ENCODE peak calls at places on chromosomes 1 and 21, in ten cellular contexts. One of them, this sample, is unnamed.

GRCh38 chr1:80994934-80995333 is 805.8 kb upstream of the ADGRL2 start:
- DNase-seq in RWPE1: no peak
- DNase-seq in HT-29: no peak
- DNase-seq in activated T-cell treated with anti-CD3 and anti-CD28 coated beads, Interleukin-2, amount 50 U/mL, for 24 hours: no peak
- DNase-seq in stimulated activated CD4-positive, alpha-beta T cell treated with anti-CD3 and anti-CD28 coated beads, Interleukin-4, amount 100 ng/mL, for 24 hours: no peak
- DNase-seq in CD4-positive, alpha-beta T cell: no peak
- DNase-seq in activated gamma-delta T cell treated with Interleukin-2 at 50 U/mL for 16 hours: no peak
- DNase-seq in psoas muscle: no peak
- DNase-seq in RPMI8226: no peak
- DNase-seq in fibroblast of lung: peak
- DNase-seq in this sample: no peak

GRCh38 chr1:68370101-68370915 is 79.4 kb downstream of the RPE65 start:
- DNase-seq in RWPE1: no peak
- DNase-seq in HT-29: no peak
- DNase-seq in activated T-cell treated with anti-CD3 and anti-CD28 coated beads, Interleukin-2, amount 50 U/mL, for 24 hours: no peak
- DNase-seq in stimulated activated CD4-positive, alpha-beta T cell treated with anti-CD3 and anti-CD28 coated beads, Interleukin-4, amount 100 ng/mL, for 24 hours: no peak
- DNase-seq in CD4-positive, alpha-beta T cell: no peak
- DNase-seq in activated gamma-delta T cell treated with Interleukin-2 at 50 U/mL for 16 hours: no peak
- DNase-seq in psoas muscle: no peak
- DNase-seq in RPMI8226: no peak
- DNase-seq in fibroblast of lung: no peak
- DNase-seq in this sample: no peak

GRCh38 chr1:22133928-22134324 is 9.0 kb downstream of the WNT4 start:
- DNase-seq in RWPE1: no peak
- DNase-seq in HT-29: no peak
- DNase-seq in activated T-cell treated with anti-CD3 and anti-CD28 coated beads, Interleukin-2, amount 50 U/mL, for 24 hours: no peak
- DNase-seq in stimulated activated CD4-positive, alpha-beta T cell treated with anti-CD3 and anti-CD28 coated beads, Interleukin-4, amount 100 ng/mL, for 24 hours: no peak
- DNase-seq in CD4-positive, alpha-beta T cell: no peak
- DNase-seq in activated gamma-delta T cell treated with Interleukin-2 at 50 U/mL for 16 hours: no peak
- DNase-seq in psoas muscle: no peak
- DNase-seq in RPMI8226: no peak
- DNase-seq in fibroblast of lung: no peak
- DNase-seq in this sample: no peak

GRCh38 chr1:39490596-39491145 is 765 bp upstream of the BMP8A start:
- DNase-seq in RWPE1: no peak
- DNase-seq in HT-29: peak
- DNase-seq in activated T-cell treated with anti-CD3 and anti-CD28 coated beads, Interleukin-2, amount 50 U/mL, for 24 hours: no peak
- DNase-seq in stimulated activated CD4-positive, alpha-beta T cell treated with anti-CD3 and anti-CD28 coated beads, Interleukin-4, amount 100 ng/mL, for 24 hours: no peak
- DNase-seq in CD4-positive, alpha-beta T cell: peak
- DNase-seq in activated gamma-delta T cell treated with Interleukin-2 at 50 U/mL for 16 hours: peak
- DNase-seq in psoas muscle: no peak
- DNase-seq in RPMI8226: peak
- DNase-seq in fibroblast of lung: no peak
- DNase-seq in this sample: no peak

GRCh38 chr1:14840374-14840773 is 241.9 kb downstream of the KAZN start:
- DNase-seq in RWPE1: no peak
- DNase-seq in HT-29: no peak
- DNase-seq in activated T-cell treated with anti-CD3 and anti-CD28 coated beads, Interleukin-2, amount 50 U/mL, for 24 hours: no peak
- DNase-seq in stimulated activated CD4-positive, alpha-beta T cell treated with anti-CD3 and anti-CD28 coated beads, Interleukin-4, amount 100 ng/mL, for 24 hours: no peak
- DNase-seq in CD4-positive, alpha-beta T cell: no peak
- DNase-seq in activated gamma-delta T cell treated with Interleukin-2 at 50 U/mL for 16 hours: no peak
- DNase-seq in psoas muscle: no peak
- DNase-seq in RPMI8226: no peak
- DNase-seq in fibroblast of lung: no peak
- DNase-seq in this sample: no peak

GRCh38 chr1:205961970-205962820 is 18.9 kb upstream of the SLC26A9 start:
- DNase-seq in RWPE1: no peak
- DNase-seq in HT-29: no peak
- DNase-seq in activated T-cell treated with anti-CD3 and anti-CD28 coated beads, Interleukin-2, amount 50 U/mL, for 24 hours: no peak
- DNase-seq in stimulated activated CD4-positive, alpha-beta T cell treated with anti-CD3 and anti-CD28 coated beads, Interleukin-4, amount 100 ng/mL, for 24 hours: no peak
- DNase-seq in CD4-positive, alpha-beta T cell: no peak
- DNase-seq in activated gamma-delta T cell treated with Interleukin-2 at 50 U/mL for 16 hours: no peak
- DNase-seq in psoas muscle: no peak
- DNase-seq in RPMI8226: no peak
- DNase-seq in fibroblast of lung: peak
- DNase-seq in this sample: no peak

GRCh38 chr1:62466982-62467532 is 30.2 kb downstream of the USP1 start:
- DNase-seq in RWPE1: no peak
- DNase-seq in HT-29: peak
- DNase-seq in activated T-cell treated with anti-CD3 and anti-CD28 coated beads, Interleukin-2, amount 50 U/mL, for 24 hours: no peak
- DNase-seq in stimulated activated CD4-positive, alpha-beta T cell treated with anti-CD3 and anti-CD28 coated beads, Interleukin-4, amount 100 ng/mL, for 24 hours: no peak
- DNase-seq in CD4-positive, alpha-beta T cell: no peak
- DNase-seq in activated gamma-delta T cell treated with Interleukin-2 at 50 U/mL for 16 hours: no peak
- DNase-seq in psoas muscle: no peak
- DNase-seq in RPMI8226: no peak
- DNase-seq in fibroblast of lung: peak
- DNase-seq in this sample: no peak

GRCh38 chr1:218164930-218165686 is 120.0 kb upstream of the RRP15 start:
- DNase-seq in RWPE1: no peak
- DNase-seq in HT-29: no peak
- DNase-seq in activated T-cell treated with anti-CD3 and anti-CD28 coated beads, Interleukin-2, amount 50 U/mL, for 24 hours: peak
- DNase-seq in stimulated activated CD4-positive, alpha-beta T cell treated with anti-CD3 and anti-CD28 coated beads, Interleukin-4, amount 100 ng/mL, for 24 hours: no peak
- DNase-seq in CD4-positive, alpha-beta T cell: no peak
- DNase-seq in activated gamma-delta T cell treated with Interleukin-2 at 50 U/mL for 16 hours: no peak
- DNase-seq in psoas muscle: peak
- DNase-seq in RPMI8226: no peak
- DNase-seq in fibroblast of lung: peak
- DNase-seq in this sample: peak

GRCh38 chr1:5369223-5369622 is 623.0 kb downstream of the NPHP4 start:
- DNase-seq in RWPE1: peak
- DNase-seq in HT-29: no peak
- DNase-seq in activated T-cell treated with anti-CD3 and anti-CD28 coated beads, Interleukin-2, amount 50 U/mL, for 24 hours: no peak
- DNase-seq in stimulated activated CD4-positive, alpha-beta T cell treated with anti-CD3 and anti-CD28 coated beads, Interleukin-4, amount 100 ng/mL, for 24 hours: no peak
- DNase-seq in CD4-positive, alpha-beta T cell: no peak
- DNase-seq in activated gamma-delta T cell treated with Interleukin-2 at 50 U/mL for 16 hours: no peak
- DNase-seq in psoas muscle: no peak
- DNase-seq in RPMI8226: no peak
- DNase-seq in fibroblast of lung: no peak
- DNase-seq in this sample: no peak

GRCh38 chr21:37374026-37374425 is 7.5 kb downstream of the DYRK1A start:
- DNase-seq in RWPE1: no peak
- DNase-seq in HT-29: no peak
- DNase-seq in activated T-cell treated with anti-CD3 and anti-CD28 coated beads, Interleukin-2, amount 50 U/mL, for 24 hours: no peak
- DNase-seq in stimulated activated CD4-positive, alpha-beta T cell treated with anti-CD3 and anti-CD28 coated beads, Interleukin-4, amount 100 ng/mL, for 24 hours: no peak
- DNase-seq in CD4-positive, alpha-beta T cell: no peak
- DNase-seq in activated gamma-delta T cell treated with Interleukin-2 at 50 U/mL for 16 hours: no peak
- DNase-seq in psoas muscle: no peak
- DNase-seq in RPMI8226: no peak
- DNase-seq in fibroblast of lung: peak
- DNase-seq in this sample: no peak

GRCh38 chr1:100860397-100860991 is 34.1 kb downstream of the EXTL2 start:
- DNase-seq in RWPE1: no peak
- DNase-seq in HT-29: no peak
- DNase-seq in activated T-cell treated with anti-CD3 and anti-CD28 coated beads, Interleukin-2, amount 50 U/mL, for 24 hours: no peak
- DNase-seq in stimulated activated CD4-positive, alpha-beta T cell treated with anti-CD3 and anti-CD28 coated beads, Interleukin-4, amount 100 ng/mL, for 24 hours: no peak
- DNase-seq in CD4-positive, alpha-beta T cell: no peak
- DNase-seq in activated gamma-delta T cell treated with Interleukin-2 at 50 U/mL for 16 hours: no peak
- DNase-seq in psoas muscle: no peak
- DNase-seq in RPMI8226: no peak
- DNase-seq in fibroblast of lung: peak
- DNase-seq in this sample: no peak

GRCh38 chr1:151401125-151401788 is 1.9 kb downstream of the PSMB4 start:
- DNase-seq in RWPE1: no peak
- DNase-seq in HT-29: no peak
- DNase-seq in activated T-cell treated with anti-CD3 and anti-CD28 coated beads, Interleukin-2, amount 50 U/mL, for 24 hours: no peak
- DNase-seq in stimulated activated CD4-positive, alpha-beta T cell treated with anti-CD3 and anti-CD28 coated beads, Interleukin-4, amount 100 ng/mL, for 24 hours: no peak
- DNase-seq in CD4-positive, alpha-beta T cell: no peak
- DNase-seq in activated gamma-delta T cell treated with Interleukin-2 at 50 U/mL for 16 hours: no peak
- DNase-seq in psoas muscle: no peak
- DNase-seq in RPMI8226: no peak
- DNase-seq in fibroblast of lung: peak
- DNase-seq in this sample: no peak

GRCh38 chr21:16133248-16133647 is 403.5 kb downstream of the USP25 start:
- DNase-seq in RWPE1: no peak
- DNase-seq in HT-29: no peak
- DNase-seq in activated T-cell treated with anti-CD3 and anti-CD28 coated beads, Interleukin-2, amount 50 U/mL, for 24 hours: no peak
- DNase-seq in stimulated activated CD4-positive, alpha-beta T cell treated with anti-CD3 and anti-CD28 coated beads, Interleukin-4, amount 100 ng/mL, for 24 hours: no peak
- DNase-seq in CD4-positive, alpha-beta T cell: no peak
- DNase-seq in activated gamma-delta T cell treated with Interleukin-2 at 50 U/mL for 16 hours: no peak
- DNase-seq in psoas muscle: no peak
- DNase-seq in RPMI8226: no peak
- DNase-seq in fibroblast of lung: no peak
- DNase-seq in this sample: no peak

GRCh38 chr1:232820431-232820830 is 15.2 kb downstream of the MAP10 start:
- DNase-seq in RWPE1: no peak
- DNase-seq in HT-29: no peak
- DNase-seq in activated T-cell treated with anti-CD3 and anti-CD28 coated beads, Interleukin-2, amount 50 U/mL, for 24 hours: no peak
- DNase-seq in stimulated activated CD4-positive, alpha-beta T cell treated with anti-CD3 and anti-CD28 coated beads, Interleukin-4, amount 100 ng/mL, for 24 hours: no peak
- DNase-seq in CD4-positive, alpha-beta T cell: no peak
- DNase-seq in activated gamma-delta T cell treated with Interleukin-2 at 50 U/mL for 16 hours: no peak
- DNase-seq in psoas muscle: no peak
- DNase-seq in RPMI8226: no peak
- DNase-seq in fibroblast of lung: no peak
- DNase-seq in this sample: no peak

GRCh38 chr1:228000836-228001563 is 5.8 kb upstream of the WNT3A start:
- DNase-seq in RWPE1: no peak
- DNase-seq in HT-29: no peak
- DNase-seq in activated T-cell treated with anti-CD3 and anti-CD28 coated beads, Interleukin-2, amount 50 U/mL, for 24 hours: peak
- DNase-seq in stimulated activated CD4-positive, alpha-beta T cell treated with anti-CD3 and anti-CD28 coated beads, Interleukin-4, amount 100 ng/mL, for 24 hours: no peak
- DNase-seq in CD4-positive, alpha-beta T cell: no peak
- DNase-seq in activated gamma-delta T cell treated with Interleukin-2 at 50 U/mL for 16 hours: peak
- DNase-seq in psoas muscle: no peak
- DNase-seq in RPMI8226: no peak
- DNase-seq in fibroblast of lung: no peak
- DNase-seq in this sample: no peak

GRCh38 chr1:200118779-200119505 is 91.4 kb downstream of the NR5A2 start:
- DNase-seq in RWPE1: no peak
- DNase-seq in HT-29: no peak
- DNase-seq in activated T-cell treated with anti-CD3 and anti-CD28 coated beads, Interleukin-2, amount 50 U/mL, for 24 hours: no peak
- DNase-seq in stimulated activated CD4-positive, alpha-beta T cell treated with anti-CD3 and anti-CD28 coated beads, Interleukin-4, amount 100 ng/mL, for 24 hours: no peak
- DNase-seq in CD4-positive, alpha-beta T cell: no peak
- DNase-seq in activated gamma-delta T cell treated with Interleukin-2 at 50 U/mL for 16 hours: no peak
- DNase-seq in psoas muscle: no peak
- DNase-seq in RPMI8226: peak
- DNase-seq in fibroblast of lung: no peak
- DNase-seq in this sample: no peak

GRCh38 chr1:42209516-42210370 is 45.2 kb upstream of the GUCA2A start:
- DNase-seq in RWPE1: no peak
- DNase-seq in HT-29: no peak
- DNase-seq in activated T-cell treated with anti-CD3 and anti-CD28 coated beads, Interleukin-2, amount 50 U/mL, for 24 hours: no peak
- DNase-seq in stimulated activated CD4-positive, alpha-beta T cell treated with anti-CD3 and anti-CD28 coated beads, Interleukin-4, amount 100 ng/mL, for 24 hours: no peak
- DNase-seq in CD4-positive, alpha-beta T cell: no peak
- DNase-seq in activated gamma-delta T cell treated with Interleukin-2 at 50 U/mL for 16 hours: no peak
- DNase-seq in psoas muscle: no peak
- DNase-seq in RPMI8226: peak
- DNase-seq in fibroblast of lung: no peak
- DNase-seq in this sample: no peak

GRCh38 chr1:152112101-152112884 is 3.0 kb downstream of the TCHH start:
- DNase-seq in RWPE1: no peak
- DNase-seq in HT-29: no peak
- DNase-seq in activated T-cell treated with anti-CD3 and anti-CD28 coated beads, Interleukin-2, amount 50 U/mL, for 24 hours: peak
- DNase-seq in stimulated activated CD4-positive, alpha-beta T cell treated with anti-CD3 and anti-CD28 coated beads, Interleukin-4, amount 100 ng/mL, for 24 hours: peak
- DNase-seq in CD4-positive, alpha-beta T cell: no peak
- DNase-seq in activated gamma-delta T cell treated with Interleukin-2 at 50 U/mL for 16 hours: no peak
- DNase-seq in psoas muscle: no peak
- DNase-seq in RPMI8226: peak
- DNase-seq in fibroblast of lung: peak
- DNase-seq in this sample: peak

GRCh38 chr1:87942165-87942564 is 613.5 kb downstream of the LMO4 start:
- DNase-seq in RWPE1: no peak
- DNase-seq in HT-29: no peak
- DNase-seq in activated T-cell treated with anti-CD3 and anti-CD28 coated beads, Interleukin-2, amount 50 U/mL, for 24 hours: no peak
- DNase-seq in stimulated activated CD4-positive, alpha-beta T cell treated with anti-CD3 and anti-CD28 coated beads, Interleukin-4, amount 100 ng/mL, for 24 hours: no peak
- DNase-seq in CD4-positive, alpha-beta T cell: no peak
- DNase-seq in activated gamma-delta T cell treated with Interleukin-2 at 50 U/mL for 16 hours: no peak
- DNase-seq in psoas muscle: no peak
- DNase-seq in RPMI8226: no peak
- DNase-seq in fibroblast of lung: peak
- DNase-seq in this sample: no peak

GRCh38 chr1:156896490-156897033 is 3.0 kb downstream of the PEAR1 start:
- DNase-seq in RWPE1: peak
- DNase-seq in HT-29: peak
- DNase-seq in activated T-cell treated with anti-CD3 and anti-CD28 coated beads, Interleukin-2, amount 50 U/mL, for 24 hours: no peak
- DNase-seq in stimulated activated CD4-positive, alpha-beta T cell treated with anti-CD3 and anti-CD28 coated beads, Interleukin-4, amount 100 ng/mL, for 24 hours: no peak
- DNase-seq in CD4-positive, alpha-beta T cell: no peak
- DNase-seq in activated gamma-delta T cell treated with Interleukin-2 at 50 U/mL for 16 hours: no peak
- DNase-seq in psoas muscle: no peak
- DNase-seq in RPMI8226: no peak
- DNase-seq in fibroblast of lung: peak
- DNase-seq in this sample: no peak

GRCh38 chr1:186974774-186975181 is 146.0 kb downstream of the PLA2G4A start:
- DNase-seq in RWPE1: peak
- DNase-seq in HT-29: no peak
- DNase-seq in activated T-cell treated with anti-CD3 and anti-CD28 coated beads, Interleukin-2, amount 50 U/mL, for 24 hours: no peak
- DNase-seq in stimulated activated CD4-positive, alpha-beta T cell treated with anti-CD3 and anti-CD28 coated beads, Interleukin-4, amount 100 ng/mL, for 24 hours: no peak
- DNase-seq in CD4-positive, alpha-beta T cell: no peak
- DNase-seq in activated gamma-delta T cell treated with Interleukin-2 at 50 U/mL for 16 hours: no peak
- DNase-seq in psoas muscle: no peak
- DNase-seq in RPMI8226: no peak
- DNase-seq in fibroblast of lung: peak
- DNase-seq in this sample: no peak

GRCh38 chr1:182109780-182110179 is 48.3 kb upstream of the ZNF648 start:
- DNase-seq in RWPE1: no peak
- DNase-seq in HT-29: no peak
- DNase-seq in activated T-cell treated with anti-CD3 and anti-CD28 coated beads, Interleukin-2, amount 50 U/mL, for 24 hours: no peak
- DNase-seq in stimulated activated CD4-positive, alpha-beta T cell treated with anti-CD3 and anti-CD28 coated beads, Interleukin-4, amount 100 ng/mL, for 24 hours: no peak
- DNase-seq in CD4-positive, alpha-beta T cell: no peak
- DNase-seq in activated gamma-delta T cell treated with Interleukin-2 at 50 U/mL for 16 hours: no peak
- DNase-seq in psoas muscle: no peak
- DNase-seq in RPMI8226: no peak
- DNase-seq in fibroblast of lung: no peak
- DNase-seq in this sample: no peak

GRCh38 chr1:157311730-157312269 is 173.6 kb upstream of the ETV3 start:
- DNase-seq in RWPE1: no peak
- DNase-seq in HT-29: no peak
- DNase-seq in activated T-cell treated with anti-CD3 and anti-CD28 coated beads, Interleukin-2, amount 50 U/mL, for 24 hours: no peak
- DNase-seq in stimulated activated CD4-positive, alpha-beta T cell treated with anti-CD3 and anti-CD28 coated beads, Interleukin-4, amount 100 ng/mL, for 24 hours: no peak
- DNase-seq in CD4-positive, alpha-beta T cell: no peak
- DNase-seq in activated gamma-delta T cell treated with Interleukin-2 at 50 U/mL for 16 hours: no peak
- DNase-seq in psoas muscle: no peak
- DNase-seq in RPMI8226: peak
- DNase-seq in fibroblast of lung: no peak
- DNase-seq in this sample: no peak

GRCh38 chr1:205191617-205192016 is 19.9 kb downstream of the DSTYK start:
- DNase-seq in RWPE1: no peak
- DNase-seq in HT-29: no peak
- DNase-seq in activated T-cell treated with anti-CD3 and anti-CD28 coated beads, Interleukin-2, amount 50 U/mL, for 24 hours: no peak
- DNase-seq in stimulated activated CD4-positive, alpha-beta T cell treated with anti-CD3 and anti-CD28 coated beads, Interleukin-4, amount 100 ng/mL, for 24 hours: no peak
- DNase-seq in CD4-positive, alpha-beta T cell: no peak
- DNase-seq in activated gamma-delta T cell treated with Interleukin-2 at 50 U/mL for 16 hours: no peak
- DNase-seq in psoas muscle: no peak
- DNase-seq in RPMI8226: no peak
- DNase-seq in fibroblast of lung: no peak
- DNase-seq in this sample: peak

This sample was measured in T47D.